ENCODE peak calls at places on chromosome 13, in ten cellular contexts. One of them, this sample, is unnamed.

GRCh38 chr13:89486721-89487120 is 1815.5 kb downstream of the SLITRK5 start:
- DNase-seq in spleen: no peak
- DNase-seq in heart left ventricle: no peak
- DNase-seq in CD4-positive, alpha-beta memory T cell: no peak
- DNase-seq in body of pancreas: no peak
- DNase-seq in stomach: no peak
- DNase-seq in CD8-positive, alpha-beta memory T cell: no peak
- DNase-seq in K562: no peak
- DNase-seq in gastrocnemius medialis: no peak
- DNase-seq in upper lobe of right lung: no peak
- DNase-seq in this sample: no peak

GRCh38 chr13:91078093-91078679 is 269.3 kb upstream of the MIR17HG start:
- DNase-seq in CD4-positive, alpha-beta memory T cell: no peak
- DNase-seq in stomach: no peak
- DNase-seq in CD8-positive, alpha-beta memory T cell: no peak
- DNase-seq in upper lobe of right lung: no peak
- DNase-seq in gastrocnemius medialis: no peak
- DNase-seq in body of pancreas: no peak
- DNase-seq in K562: no peak
- DNase-seq in heart left ventricle: no peak
- DNase-seq in spleen: no peak
- DNase-seq in this sample: no peak

GRCh38 chr13:28047784-28048388 is 52.5 kb downstream of the FLT3 start:
- DNase-seq in K562: no peak
- DNase-seq in CD4-positive, alpha-beta memory T cell: no peak
- DNase-seq in stomach: no peak
- DNase-seq in body of pancreas: no peak
- DNase-seq in gastrocnemius medialis: no peak
- DNase-seq in CD8-positive, alpha-beta memory T cell: no peak
- DNase-seq in heart left ventricle: no peak
- DNase-seq in spleen: no peak
- DNase-seq in upper lobe of right lung: no peak
- DNase-seq in this sample: no peak

GRCh38 chr13:22848539-22849052 is 332.2 kb upstream of the SGCG start:
- DNase-seq in stomach: no peak
- DNase-seq in upper lobe of right lung: no peak
- DNase-seq in K562: peak; percentile 22
- DNase-seq in CD8-positive, alpha-beta memory T cell: no peak
- DNase-seq in heart left ventricle: no peak
- DNase-seq in CD4-positive, alpha-beta memory T cell: no peak
- DNase-seq in spleen: no peak
- DNase-seq in body of pancreas: peak; percentile 21
- DNase-seq in gastrocnemius medialis: no peak
- DNase-seq in this sample: no peak

GRCh38 chr13:21733475-21734311 is 62.8 kb downstream of the FGF9 start:
- DNase-seq in K562: no peak
- DNase-seq in body of pancreas: no peak
- DNase-seq in spleen: no peak
- DNase-seq in CD8-positive, alpha-beta memory T cell: no peak
- DNase-seq in gastrocnemius medialis: no peak
- DNase-seq in stomach: no peak
- DNase-seq in upper lobe of right lung: no peak
- DNase-seq in CD4-positive, alpha-beta memory T cell: no peak
- DNase-seq in heart left ventricle: no peak
- DNase-seq in this sample: no peak

GRCh38 chr13:49935171-49936084 is 712 bp downstream of the SPRYD7 start:
- DNase-seq in K562: peak; percentile 44
- DNase-seq in gastrocnemius medialis: peak; percentile 13
- DNase-seq in body of pancreas: no peak
- DNase-seq in CD8-positive, alpha-beta memory T cell: peak; percentile 22
- DNase-seq in upper lobe of right lung: no peak
- DNase-seq in CD4-positive, alpha-beta memory T cell: peak; percentile 26
- DNase-seq in stomach: peak; percentile 33
- DNase-seq in heart left ventricle: peak; percentile 33
- DNase-seq in spleen: no peak
- DNase-seq in this sample: peak; percentile 42

GRCh38 chr13:40342461-40342860 is 324.0 kb downstream of the FOXO1 start:
- DNase-seq in upper lobe of right lung: no peak
- DNase-seq in gastrocnemius medialis: peak; percentile 44
- DNase-seq in body of pancreas: no peak
- DNase-seq in CD4-positive, alpha-beta memory T cell: no peak
- DNase-seq in heart left ventricle: no peak
- DNase-seq in stomach: no peak
- DNase-seq in K562: no peak
- DNase-seq in spleen: no peak
- DNase-seq in CD8-positive, alpha-beta memory T cell: no peak
- DNase-seq in this sample: no peak

GRCh38 chr13:75384881-75385707 is 96.9 kb downstream of the TBC1D4 start:
- DNase-seq in CD4-positive, alpha-beta memory T cell: no peak
- DNase-seq in K562: no peak
- DNase-seq in body of pancreas: no peak
- DNase-seq in heart left ventricle: peak; percentile 44
- DNase-seq in gastrocnemius medialis: no peak
- DNase-seq in stomach: no peak
- DNase-seq in spleen: no peak
- DNase-seq in CD8-positive, alpha-beta memory T cell: no peak
- DNase-seq in upper lobe of right lung: no peak
- DNase-seq in this sample: peak; percentile 41

GRCh38 chr13:103395140-103395539 is 328.9 kb upstream of the SLC10A2 start:
- DNase-seq in CD8-positive, alpha-beta memory T cell: no peak
- DNase-seq in gastrocnemius medialis: no peak
- DNase-seq in body of pancreas: no peak
- DNase-seq in stomach: no peak
- DNase-seq in spleen: no peak
- DNase-seq in upper lobe of right lung: no peak
- DNase-seq in CD4-positive, alpha-beta memory T cell: no peak
- DNase-seq in heart left ventricle: no peak
- DNase-seq in K562: no peak
- DNase-seq in this sample: no peak

GRCh38 chr13:51148952-51149573 is 38.0 kb upstream of the C13orf42 start:
- DNase-seq in gastrocnemius medialis: no peak
- DNase-seq in CD8-positive, alpha-beta memory T cell: no peak
- DNase-seq in CD4-positive, alpha-beta memory T cell: no peak
- DNase-seq in upper lobe of right lung: no peak
- DNase-seq in body of pancreas: peak; percentile 41
- DNase-seq in heart left ventricle: peak; percentile 17
- DNase-seq in stomach: no peak
- DNase-seq in K562: no peak
- DNase-seq in spleen: no peak
- DNase-seq in this sample: peak; percentile 30

GRCh38 chr13:36766295-36766694 is 52.7 kb upstream of the RFXAP start:
- DNase-seq in upper lobe of right lung: no peak
- DNase-seq in CD4-positive, alpha-beta memory T cell: no peak
- DNase-seq in gastrocnemius medialis: no peak
- DNase-seq in heart left ventricle: no peak
- DNase-seq in spleen: no peak
- DNase-seq in K562: no peak
- DNase-seq in body of pancreas: no peak
- DNase-seq in stomach: no peak
- DNase-seq in CD8-positive, alpha-beta memory T cell: no peak
- DNase-seq in this sample: no peak

GRCh38 chr13:50948576-50948975 is 39.0 kb downstream of the RNASEH2B start:
- DNase-seq in K562: no peak
- DNase-seq in CD8-positive, alpha-beta memory T cell: no peak
- DNase-seq in gastrocnemius medialis: no peak
- DNase-seq in stomach: no peak
- DNase-seq in spleen: no peak
- DNase-seq in upper lobe of right lung: no peak
- DNase-seq in body of pancreas: no peak
- DNase-seq in CD4-positive, alpha-beta memory T cell: no peak
- DNase-seq in heart left ventricle: no peak
- DNase-seq in this sample: no peak

GRCh38 chr13:76609643-76610042 is 276.6 kb downstream of the KCTD12 start:
- DNase-seq in heart left ventricle: no peak
- DNase-seq in body of pancreas: no peak
- DNase-seq in CD8-positive, alpha-beta memory T cell: no peak
- DNase-seq in spleen: no peak
- DNase-seq in K562: no peak
- DNase-seq in upper lobe of right lung: no peak
- DNase-seq in CD4-positive, alpha-beta memory T cell: no peak
- DNase-seq in stomach: no peak
- DNase-seq in gastrocnemius medialis: no peak
- DNase-seq in this sample: peak; percentile 24

GRCh38 chr13:50699874-50700663 is 143.4 kb downstream of the DLEU7 start:
- DNase-seq in CD4-positive, alpha-beta memory T cell: no peak
- DNase-seq in spleen: no peak
- DNase-seq in gastrocnemius medialis: no peak
- DNase-seq in CD8-positive, alpha-beta memory T cell: no peak
- DNase-seq in upper lobe of right lung: no peak
- DNase-seq in body of pancreas: no peak
- DNase-seq in heart left ventricle: no peak
- DNase-seq in stomach: no peak
- DNase-seq in K562: no peak
- DNase-seq in this sample: no peak

GRCh38 chr13:43116242-43116641 is 92.9 kb downstream of the DNAJC15 start:
- DNase-seq in K562: no peak
- DNase-seq in gastrocnemius medialis: no peak
- DNase-seq in heart left ventricle: no peak
- DNase-seq in spleen: no peak
- DNase-seq in stomach: no peak
- DNase-seq in CD4-positive, alpha-beta memory T cell: no peak
- DNase-seq in upper lobe of right lung: no peak
- DNase-seq in CD8-positive, alpha-beta memory T cell: no peak
- DNase-seq in body of pancreas: no peak
- DNase-seq in this sample: no peak

GRCh38 chr13:110518571-110518970 is 43.0 kb downstream of the RAB20 start:
- DNase-seq in stomach: peak; percentile 50
- DNase-seq in heart left ventricle: no peak
- DNase-seq in CD4-positive, alpha-beta memory T cell: no peak
- DNase-seq in spleen: no peak
- DNase-seq in gastrocnemius medialis: no peak
- DNase-seq in CD8-positive, alpha-beta memory T cell: no peak
- DNase-seq in body of pancreas: no peak
- DNase-seq in upper lobe of right lung: no peak
- DNase-seq in K562: no peak
- DNase-seq in this sample: no peak
- H3K27ac ChIP-seq in stomach: no peak overlapping the region
- H3K27ac ChIP-seq in heart left ventricle: no peak overlapping the region
- H3K27ac ChIP-seq in CD4-positive, alpha-beta memory T cell: no peak overlapping the region
- H3K27ac ChIP-seq in spleen: no peak overlapping the region
- H3K27ac ChIP-seq in gastrocnemius medialis: no peak overlapping the region
- H3K27ac ChIP-seq in CD8-positive, alpha-beta memory T cell: no peak overlapping the region
- H3K27ac ChIP-seq in body of pancreas: no peak overlapping the region
- H3K27ac ChIP-seq in upper lobe of right lung: no peak overlapping the region
- H3K27ac ChIP-seq in K562: no peak overlapping the region
- H3K27ac ChIP-seq in this sample: no peak overlapping the region

DNA sequence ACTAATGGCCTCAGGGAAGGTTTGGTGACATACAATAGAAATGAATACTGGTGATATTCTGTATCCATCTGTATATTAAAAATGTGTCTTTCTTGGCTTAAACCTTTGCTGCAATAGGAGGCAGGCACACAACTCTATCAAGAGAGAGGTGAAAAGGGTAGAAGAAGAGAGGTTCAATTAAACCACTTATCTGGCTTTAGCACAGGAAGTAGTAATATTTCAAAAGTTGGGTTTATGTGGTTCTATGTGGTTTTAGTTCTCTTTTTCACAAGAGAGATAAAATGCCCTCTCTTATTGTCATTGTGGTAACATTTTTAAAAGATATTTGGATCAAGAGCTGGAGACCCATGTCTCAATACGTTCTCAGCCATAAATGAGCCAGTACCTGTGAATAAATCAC is 146.2 kb upstream of the FNDC3A start:
- DNase-seq in stomach: no peak
- DNase-seq in upper lobe of right lung: no peak
- DNase-seq in K562: no peak
- DNase-seq in CD8-positive, alpha-beta memory T cell: no peak
- DNase-seq in spleen: no peak
- DNase-seq in body of pancreas: no peak
- DNase-seq in heart left ventricle: no peak
- DNase-seq in CD4-positive, alpha-beta memory T cell: peak; percentile 6
- DNase-seq in gastrocnemius medialis: no peak
- DNase-seq in this sample: no peak
- H3K27ac ChIP-seq in stomach: no peak overlapping the region
- H3K27ac ChIP-seq in upper lobe of right lung: no peak overlapping the region
- H3K27ac ChIP-seq in K562: no peak overlapping the region
- H3K27ac ChIP-seq in CD8-positive, alpha-beta memory T cell: no peak overlapping the region
- H3K27ac ChIP-seq in spleen: no peak overlapping the region
- H3K27ac ChIP-seq in body of pancreas: no peak overlapping the region
- H3K27ac ChIP-seq in heart left ventricle: no peak overlapping the region
- H3K27ac ChIP-seq in CD4-positive, alpha-beta memory T cell: no peak overlapping the region
- H3K27ac ChIP-seq in gastrocnemius medialis: no peak overlapping the region
- H3K27ac ChIP-seq in this sample: no peak overlapping the region

GRCh38 chr13:110714798-110715394 is 1.4 kb downstream of the ING1 start:
- DNase-seq in spleen: peak; percentile 93
- DNase-seq in heart left ventricle: peak; percentile 77
- DNase-seq in K562: no peak
- DNase-seq in body of pancreas: peak; percentile 66
- DNase-seq in gastrocnemius medialis: peak; percentile 29
- DNase-seq in upper lobe of right lung: peak; percentile 85
- DNase-seq in CD8-positive, alpha-beta memory T cell: peak; percentile 40
- DNase-seq in CD4-positive, alpha-beta memory T cell: peak; percentile 63
- DNase-seq in stomach: peak; percentile 55
- DNase-seq in this sample: no peak

GRCh38 chr13:110715395-110716234 is 2.1 kb downstream of the ING1 start:
- DNase-seq in upper lobe of right lung: peak; percentile 99
- DNase-seq in gastrocnemius medialis: peak; percentile 99
- DNase-seq in spleen: peak; percentile 99
- DNase-seq in body of pancreas: peak; percentile 97
- DNase-seq in K562: peak; percentile 91
- DNase-seq in heart left ventricle: peak; percentile 98
- DNase-seq in stomach: peak; percentile 98
- DNase-seq in CD4-positive, alpha-beta memory T cell: peak; percentile 99
- DNase-seq in CD8-positive, alpha-beta memory T cell: peak; percentile 92
- DNase-seq in this sample: peak; percentile 99

GRCh38 chr13:110713642-110713952 is at the start of gene ING1:
- DNase-seq in spleen: no peak
- DNase-seq in K562: no peak
- DNase-seq in upper lobe of right lung: no peak
- DNase-seq in CD8-positive, alpha-beta memory T cell: no peak
- DNase-seq in CD4-positive, alpha-beta memory T cell: no peak
- DNase-seq in heart left ventricle: no peak
- DNase-seq in stomach: no peak
- DNase-seq in gastrocnemius medialis: no peak
- DNase-seq in body of pancreas: no peak
- DNase-seq in this sample: no peak

GRCh38 chr13:110712849-110713641 is 455 bp upstream of the ING1 start:
- DNase-seq in stomach: peak; percentile 99
- DNase-seq in spleen: peak; percentile 100
- DNase-seq in CD4-positive, alpha-beta memory T cell: peak; percentile 100
- DNase-seq in heart left ventricle: peak; percentile 100
- DNase-seq in CD8-positive, alpha-beta memory T cell: peak; percentile 98
- DNase-seq in gastrocnemius medialis: peak; percentile 99
- DNase-seq in K562: peak; percentile 96
- DNase-seq in body of pancreas: peak; percentile 99
- DNase-seq in upper lobe of right lung: peak; percentile 100
- DNase-seq in this sample: peak; percentile 98

GRCh38 chr13:110713981-110714797 is 689 bp downstream of the ING1 start:
- DNase-seq in K562: peak; percentile 12
- DNase-seq in stomach: peak; percentile 59
- DNase-seq in CD4-positive, alpha-beta memory T cell: peak; percentile 78
- DNase-seq in CD8-positive, alpha-beta memory T cell: peak; percentile 75
- DNase-seq in body of pancreas: peak; percentile 59
- DNase-seq in heart left ventricle: peak; percentile 65
- DNase-seq in spleen: peak; percentile 94
- DNase-seq in gastrocnemius medialis: peak; percentile 26
- DNase-seq in upper lobe of right lung: peak; percentile 81
- DNase-seq in this sample: peak; percentile 22
- H3K27ac ChIP-seq in K562: peak overlapping the region; percentile 97
- H3K27ac ChIP-seq in stomach: peak overlapping the region; percentile 100
- H3K27ac ChIP-seq in CD4-positive, alpha-beta memory T cell: peak overlapping the region; percentile 77
- H3K27ac ChIP-seq in CD8-positive, alpha-beta memory T cell: peak overlapping the region; percentile 96
- H3K27ac ChIP-seq in body of pancreas: peak overlapping the region; percentile 98
- H3K27ac ChIP-seq in heart left ventricle: peak overlapping the region; percentile 100
- H3K27ac ChIP-seq in spleen: peak overlapping the region; percentile 99
- H3K27ac ChIP-seq in gastrocnemius medialis: peak overlapping the region; percentile 99
- H3K27ac ChIP-seq in upper lobe of right lung: peak overlapping the region; percentile 100
- H3K27ac ChIP-seq in this sample: peak overlapping the region; percentile 99

GRCh38 chr13:29456419-29456818 is 139.1 kb downstream of the SLC7A1 start:
- DNase-seq in heart left ventricle: no peak
- DNase-seq in K562: peak; percentile 52
- DNase-seq in stomach: no peak
- DNase-seq in body of pancreas: no peak
- DNase-seq in spleen: no peak
- DNase-seq in CD8-positive, alpha-beta memory T cell: no peak
- DNase-seq in CD4-positive, alpha-beta memory T cell: no peak
- DNase-seq in upper lobe of right lung: no peak
- DNase-seq in gastrocnemius medialis: no peak
- DNase-seq in this sample: no peak
- H3K27ac ChIP-seq in heart left ventricle: no peak overlapping the region
- H3K27ac ChIP-seq in K562: peak overlapping the region; percentile 89
- H3K27ac ChIP-seq in stomach: no peak overlapping the region
- H3K27ac ChIP-seq in body of pancreas: no peak overlapping the region
- H3K27ac ChIP-seq in spleen: no peak overlapping the region
- H3K27ac ChIP-seq in CD8-positive, alpha-beta memory T cell: peak overlapping the region; percentile 38
- H3K27ac ChIP-seq in CD4-positive, alpha-beta memory T cell: no peak overlapping the region
- H3K27ac ChIP-seq in upper lobe of right lung: no peak overlapping the region
- H3K27ac ChIP-seq in gastrocnemius medialis: no peak overlapping the region
- H3K27ac ChIP-seq in this sample: no peak overlapping the region